ENCODE peak calls at places on chromosomes 12 and 14, in six cellular contexts. U is GM12892; H is activated CD4-positive, alpha-beta T cell treated with anti-CD3 and anti-CD28 coated beads for 1 hour; R is BJ; E is naive thymus-derived CD8-positive, alpha-beta T cell; M is HT1080. K is an unnamed sample.

GRCh38 chr12:42128888-42129287 is 15.8 kb downstream of the GXYLT1 start:
- DNase-seq in U (no peak), E (no peak), H (no peak), M (no peak), R (no peak), K (no peak)

GRCh38 chr12:32702470-32702869 is 23.4 kb downstream of the DNM1L start:
- DNase-seq in R (no peak), U (no peak), E (no peak), M (no peak), H (no peak), K (no peak)

GRCh38 chr12:79614730-79615129 is 76.0 kb downstream of the PAWR start:
- DNase-seq in H (no peak), R (no peak), U (no peak), E (no peak), M (no peak), K (no peak)

GRCh38 chr12:55681142-55682077 is 26.3 kb downstream of the ITGA7 start:
- DNase-seq in U (no peak), M (peak), H (no peak), R (no peak), E (no peak), K (peak)

GRCh38 chr12:106919910-106920544 is 35.7 kb upstream of the TMEM263 start:
- DNase-seq in M (peak), R (no peak), E (peak), H (no peak), U (no peak), K (no peak)

GRCh38 chr14:53509227-53509822 is 356.2 kb upstream of the DDHD1 start:
- DNase-seq in U (no peak), H (no peak), E (no peak), M (peak), R (peak), K (no peak)

GRCh38 chr14:52551696-52552062 is 626 bp downstream of the TXNDC16 start:
- DNase-seq in R (no peak), M (peak), H (no peak), E (no peak), U (no peak), K (peak)

GRCh38 chr12:96334502-96334901 is 65.7 kb downstream of the CDK17 start:
- DNase-seq in H (no peak), R (no peak), E (no peak), M (no peak), U (no peak), K (no peak)

GRCh38 chr12:1630827-1631591 is 2.0 kb downstream of the WNT5B start:
- DNase-seq in U (no peak), R (no peak), H (no peak), E (no peak), M (no peak), K (no peak)

GRCh38 chr14:95191445-95192199 is 34.3 kb upstream of the DICER1 start:
- DNase-seq in H (no peak), E (no peak), U (no peak), M (no peak), R (no peak), K (no peak)

GRCh38 chr14:104600141-104600643 is 4.4 kb downstream of the TMEM179 start:
- DNase-seq in R (no peak), U (no peak), M (no peak), E (no peak), H (no peak), K (no peak)

GRCh38 chr14:102554835-102555819 is 37.3 kb upstream of the RCOR1 start:
- DNase-seq in H (peak), E (peak), M (no peak), U (peak), R (no peak), K (no peak)

GRCh38 chr14:81737938-81738337 is 204.3 kb upstream of the SEL1L start:
- DNase-seq in R (no peak), U (no peak), E (no peak), M (no peak), H (no peak), K (no peak)

GRCh38 chr12:1608783-1609119 is 14.4 kb upstream of the FBXL14 start:
- DNase-seq in R (no peak), M (no peak), U (no peak), E (no peak), H (no peak), K (no peak)

GRCh38 chr14:33567003-33567735 is 383.7 kb downstream of the EGLN3 start:
- DNase-seq in R (no peak), E (no peak), M (no peak), H (no peak), U (no peak), K (no peak)

GRCh38 chr12:119343130-119343529 is 8.6 kb downstream of the CCDC60 start:
- DNase-seq in E (no peak), H (no peak), U (no peak), M (no peak), R (no peak), K (no peak)

GRCh38 chr14:33914676-33915516 is 36.0 kb downstream of the EGLN3 start:
- DNase-seq in H (no peak), M (peak), R (peak), U (no peak), E (no peak), K (peak)

GRCh38 chr14:77738559-77739250 is 22.3 kb downstream of the SNW1 start:
- DNase-seq in M (peak), H (no peak), R (no peak), E (no peak), U (no peak), K (no peak)

GRCh38 chr12:118376089-118377004 is at the start of gene SUDS3:
- DNase-seq in R (no peak), U (peak), E (peak), H (peak), M (peak), K (peak)

GRCh38 chr14:93857081-93857480 is 68.8 kb upstream of the PRIMA1 start:
- DNase-seq in E (no peak), M (no peak), R (no peak), U (no peak), H (no peak), K (no peak)

GRCh38 chr12:42372154-42372791 is 46.3 kb downstream of the PPHLN1 start:
- DNase-seq in M (peak), H (no peak), E (peak), R (peak), U (peak), K (peak)

GRCh38 chr12:51351913-51352532 is 5.5 kb upstream of the CELA1 start:
- DNase-seq in M (peak), H (peak), U (no peak), R (no peak), E (peak), K (peak)

GRCh38 chr14:20195911-20196310 is 5.2 kb downstream of the OR11G2 start:
- DNase-seq in H (no peak), M (peak), U (no peak), E (no peak), R (no peak), K (no peak)

GRCh38 chr14:104424406-104425072 is 155.0 kb upstream of the C14orf180 start:
- DNase-seq in U (no peak), M (no peak), E (no peak), H (no peak), R (no peak), K (no peak)

GRCh38 chr12:18352312-18352711 is 91.0 kb downstream of the PIK3C2G start:
- DNase-seq in M (no peak), R (no peak), H (no peak), E (no peak), U (no peak), K (no peak)

GRCh38 chr12:130186631-130187269 is 24.5 kb downstream of the FZD10 start:
- DNase-seq in E (no peak), U (no peak), R (no peak), H (no peak), M (peak), K (no peak)

K was measured in NCI-H226.